ENCODE peak calls at places on chromosomes 2 and 18, in five cellular contexts. V is spleen, S is mesendoderm, C is activated T-cell treated with anti-CD3 and anti-CD28 coated beads for 1 hour, P is hippocampal formation. K is an unnamed sample.

GRCh38 chr2:105849431-105850179 is 104.9 kb downstream of the NCK2 start:
- DNase-seq in C (no peak), V (no peak), P (no peak), S (peak), K (no peak)

GRCh38 chr2:69514836-69515235 is 77.6 kb upstream of the NFU1 start:
- DNase-seq in C (no peak), V (no peak), P (no peak), S (no peak), K (no peak)

GRCh38 chr18:45522371-45522770 is 92.9 kb upstream of the SLC14A2 start:
- DNase-seq in S (no peak), V (no peak), P (no peak), C (no peak), K (no peak)

GRCh38 chr2:39408351-39409136 is 28.5 kb downstream of the MAP4K3 start:
- DNase-seq in C (no peak), P (no peak), S (peak), V (no peak), K (peak)

GRCh38 chr2:40332096-40332826 is 119.6 kb downstream of the SLC8A1 start:
- DNase-seq in P (no peak), C (no peak), S (no peak), V (no peak), K (peak)

GRCh38 chr2:32289165-32290054 is 11.7 kb downstream of the YIPF4 start:
- DNase-seq in V (no peak), P (no peak), C (no peak), S (no peak), K (no peak)

GRCh38 chr2:33529771-33530481 is 53.5 kb downstream of the RASGRP3 start:
- DNase-seq in S (peak), P (no peak), C (no peak), V (no peak), K (peak)

GRCh38 chr18:51125976-51126375 is 71.5 kb downstream of the MEX3C start:
- DNase-seq in P (no peak), C (no peak), S (no peak), V (no peak), K (no peak)

GRCh38 chr2:82007051-82007664 is 1702.6 kb upstream of the LRRTM1 start:
- DNase-seq in S (peak), V (no peak), P (no peak), C (no peak), K (no peak)

GRCh38 chr2:131483981-131484505 is 8.1 kb downstream of the TUBA3D start:
- DNase-seq in V (peak), C (no peak), P (no peak), S (no peak), K (no peak)

GRCh38 chr18:63062246-63062645 is 257.3 kb downstream of the BCL2 start:
- DNase-seq in P (no peak), S (no peak), C (no peak), V (no peak), K (no peak)

GRCh38 chr18:70047931-70048603 is 100.4 kb upstream of the CD226 start:
- DNase-seq in C (no peak), S (no peak), V (no peak), P (no peak), K (no peak)

GRCh38 chr2:89844221-89844943 is 1152.9 kb downstream of the RPIA start:
- DNase-seq in C (no peak), V (peak), S (no peak), P (no peak), K (no peak)

GRCh38 chr2:196336206-196336605 is 164.8 kb upstream of the STK17B start:
- DNase-seq in C (no peak), V (no peak), P (no peak), S (peak), K (no peak)

GRCh38 chr2:29123584-29124349 is 8.6 kb downstream of the CLIP4 start:
- DNase-seq in P (no peak), S (no peak), V (no peak), C (no peak), K (peak)

GRCh38 chr2:28346587-28346986 is 46.1 kb upstream of the FOSL2 start:
- DNase-seq in C (no peak), S (no peak), P (no peak), V (peak), K (no peak)

GRCh38 chr2:9212010-9212638 is 5.5 kb downstream of the ASAP2 start:
- DNase-seq in P (no peak), V (peak), C (no peak), S (no peak), K (no peak)

GRCh38 chr18:6819332-6819731 is 89.8 kb downstream of the ARHGAP28 start:
- DNase-seq in V (no peak), C (no peak), S (no peak), P (no peak), K (no peak)

GRCh38 chr2:196433116-196433515 is 206.4 kb upstream of the CCDC150 start:
- DNase-seq in V (peak), P (no peak), S (no peak), C (no peak), K (no peak)

GRCh38 chr2:115115135-115115534 is 672.7 kb downstream of the DPP10 start:
- DNase-seq in V (no peak), C (no peak), P (no peak), S (peak), K (no peak)